ENCODE peak calls at places on chromosome 12, in six cellular contexts. P, Z, R, O, Y and V are unnamed samples.
A peak's percentile ranks its signal among the peaks of the same experiment; 100 is the strongest.

GRCh38 chr12:99984271-99985128 is at the start of gene ANKS1B:
- DNase-seq in P (peak; percentile 38), Z (peak; percentile 87), R (peak; percentile 57), O (peak; percentile 72), Y (peak; percentile 89), V (peak; percentile 69)

GRCh38 chr12:107515446-107515958 is 170.1 kb upstream of the PWP1 start:
- DNase-seq in P (peak; percentile 89), Z (no peak), R (peak; percentile 57), O (no peak), Y (no peak), V (peak; percentile 96)

GRCh38 chr12:125988545-125988944 is 923.3 kb downstream of the AACS start:
- DNase-seq in P (no peak), Z (no peak), R (no peak), O (no peak), Y (no peak), V (no peak)

GRCh38 chr12:62816624-62817023 is 118.3 kb downstream of the PPM1H start:
- DNase-seq in P (no peak), Z (no peak), R (no peak), O (no peak), Y (no peak), V (no peak)

GRCh38 chr12:120705618-120706017 is 4.6 kb upstream of the UNC119B start:
- DNase-seq in P (no peak), Z (no peak), R (no peak), O (no peak), Y (no peak), V (no peak)

GRCh38 chr12:55582066-55582465 is 9.8 kb downstream of the OR2AP1 start:
- DNase-seq in P (no peak), Z (no peak), R (no peak), O (no peak), Y (no peak), V (no peak)

GRCh38 chr12:47812797-47813490 is 6.8 kb downstream of the HDAC7 start:
- DNase-seq in P (peak; percentile 91), Z (peak; percentile 98), R (peak; percentile 88), O (peak; percentile 92), Y (no peak), V (peak; percentile 86)

GRCh38 chr12:26028953-26029740 is 70.7 kb downstream of the RASSF8 start:
- DNase-seq in P (no peak), Z (no peak), R (no peak), O (no peak), Y (peak; percentile 52), V (peak; percentile 23)

DNA sequence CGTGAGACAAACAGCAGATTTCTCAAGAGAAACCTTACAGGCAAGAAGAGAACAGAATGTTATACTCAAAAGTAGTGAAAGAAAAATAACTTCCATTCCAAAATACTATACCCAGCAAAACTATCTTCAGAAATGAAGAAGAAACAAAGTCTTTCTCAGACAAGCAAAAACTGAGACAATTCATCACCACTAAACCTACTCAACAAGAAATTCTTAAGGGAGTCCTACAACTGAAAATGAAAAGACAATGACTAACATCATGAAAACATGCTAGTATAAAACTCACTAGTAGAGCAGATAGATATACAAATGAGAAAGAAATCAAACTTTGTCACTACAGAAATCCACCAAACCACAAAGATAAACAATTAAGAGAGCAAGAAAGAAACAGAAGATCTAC is 106.5 kb downstream of the CEP83 start:
- DNase-seq in P (no peak), Z (no peak), R (no peak), O (no peak), Y (no peak), V (no peak)
- H3K9me3 ChIP-seq in P (peaks cover 40% of the 10 kb centered on the region), Z (peaks cover 6% of the 10 kb centered on the region), R (peaks cover 9% of the 10 kb centered on the region), O (peaks cover 56% of the 10 kb centered on the region), Y (peaks cover 9% of the 10 kb centered on the region), V (peaks cover 23% of the 10 kb centered on the region)

GRCh38 chr12:14153803-14154202 is 172.4 kb upstream of the GRIN2B start:
- DNase-seq in P (no peak), Z (no peak), R (no peak), O (no peak), Y (no peak), V (no peak)
- H3K27me3 ChIP-seq in P (no peaks in the 10 kb centered on the region), Z (no peaks in the 10 kb centered on the region), R (no peaks in the 10 kb centered on the region), O (no peaks in the 10 kb centered on the region), Y (no peaks in the 10 kb centered on the region), V (no peaks in the 10 kb centered on the region)

GRCh38 chr12:124608451-124608870 is 41.0 kb upstream of the NCOR2 start:
- DNase-seq in P (no peak), Z (no peak), R (no peak), O (no peak), Y (no peak), V (no peak)
- H3K4me3 ChIP-seq in P (no peak overlapping the region), Z (no peak overlapping the region), R (no peak overlapping the region), O (no peak overlapping the region), Y (no peak overlapping the region), V (no peak overlapping the region)

GRCh38 chr12:10595881-10596280 is 17.5 kb downstream of the MAGOHB start:
- DNase-seq in P (no peak), Z (no peak), R (no peak), O (no peak), Y (no peak), V (no peak)

DNA sequence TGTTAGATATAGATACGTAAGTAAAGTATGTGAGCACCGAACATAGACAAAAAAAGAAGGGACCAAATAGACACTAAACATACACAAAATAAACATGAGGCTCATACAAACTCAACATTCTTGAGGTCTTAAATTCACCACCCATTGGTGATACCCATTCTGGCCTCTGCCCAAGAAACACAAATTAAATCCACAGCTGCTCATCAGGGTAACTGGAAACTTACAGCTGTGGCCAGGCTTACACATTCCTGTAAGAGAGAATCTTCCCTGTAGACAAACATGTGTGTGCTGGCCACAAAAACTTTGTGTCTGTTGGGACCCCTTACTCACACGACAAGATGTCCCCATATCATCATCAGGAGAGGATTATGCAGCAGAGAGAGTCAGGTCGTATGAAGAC is 22.4 kb downstream of the MAGOHB start:
- DNase-seq in P (no peak), Z (no peak), R (no peak), O (no peak), Y (no peak), V (no peak)
- H3K9me3 ChIP-seq in P (no peaks in the 10 kb centered on the region), Z (no peaks in the 10 kb centered on the region), R (no peaks in the 10 kb centered on the region), O (no peaks in the 10 kb centered on the region), Y (no peaks in the 10 kb centered on the region), V (no peaks in the 10 kb centered on the region)

GRCh38 chr12:52673216-52673615 is 7.0 kb downstream of the KRT1 start:
- DNase-seq in P (no peak), Z (no peak), R (no peak), O (no peak), Y (no peak), V (no peak)
- H3K27me3 ChIP-seq in P (no peaks in the 10 kb centered on the region), Z (no peaks in the 10 kb centered on the region), R (no peaks in the 10 kb centered on the region), O (peaks cover 4% of the 10 kb centered on the region), Y (peaks cover 49% of the 10 kb centered on the region), V (peaks cover 3% of the 10 kb centered on the region)

DNA sequence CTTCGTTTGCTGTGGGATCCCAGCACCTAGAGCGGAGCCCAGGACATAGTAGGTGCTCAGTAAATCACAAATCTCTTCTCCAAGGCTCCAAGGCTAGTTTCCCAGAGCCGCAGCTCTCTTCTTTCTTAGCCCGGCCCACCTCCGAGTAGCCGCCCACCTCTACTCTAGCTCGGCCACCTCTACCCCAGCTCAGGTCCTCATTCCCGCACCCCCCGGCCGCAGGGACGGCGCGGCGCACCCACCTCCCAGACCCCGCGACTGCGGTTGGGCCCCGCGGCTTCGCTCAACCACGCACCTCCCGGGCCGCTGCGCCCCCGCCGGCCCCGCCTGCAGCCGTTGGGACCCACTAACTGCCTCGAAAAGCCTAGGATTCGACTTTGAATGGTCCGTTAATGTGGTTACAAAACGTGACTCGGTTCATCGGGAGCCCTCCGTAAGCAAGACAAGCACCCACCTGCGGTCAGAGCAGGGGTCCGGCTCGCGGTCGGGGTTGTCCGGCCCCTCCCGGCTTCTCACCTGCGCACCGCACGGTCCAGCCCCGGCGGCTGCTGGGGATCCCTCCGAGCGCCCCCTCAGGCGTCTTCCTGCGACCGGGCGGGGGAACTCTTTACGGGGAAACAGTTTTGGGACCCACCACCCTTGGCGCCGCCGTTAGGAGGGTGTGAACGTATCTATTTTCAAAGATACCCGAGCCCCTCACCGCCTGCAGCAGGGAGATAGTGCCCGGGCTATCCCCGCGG is at the start of gene SLC2A14:
- DNase-seq in P (no peak), Z (no peak), R (no peak), O (no peak), Y (no peak), V (no peak)
- H3K4me3 ChIP-seq in P (no peak within 1 kb of the TSS), Z (no peak within 1 kb of the TSS), R (no peak within 1 kb of the TSS), O (peak within 1 kb of the TSS; percentile 25), Y (no peak within 1 kb of the TSS), V (no peak within 1 kb of the TSS)

DNA sequence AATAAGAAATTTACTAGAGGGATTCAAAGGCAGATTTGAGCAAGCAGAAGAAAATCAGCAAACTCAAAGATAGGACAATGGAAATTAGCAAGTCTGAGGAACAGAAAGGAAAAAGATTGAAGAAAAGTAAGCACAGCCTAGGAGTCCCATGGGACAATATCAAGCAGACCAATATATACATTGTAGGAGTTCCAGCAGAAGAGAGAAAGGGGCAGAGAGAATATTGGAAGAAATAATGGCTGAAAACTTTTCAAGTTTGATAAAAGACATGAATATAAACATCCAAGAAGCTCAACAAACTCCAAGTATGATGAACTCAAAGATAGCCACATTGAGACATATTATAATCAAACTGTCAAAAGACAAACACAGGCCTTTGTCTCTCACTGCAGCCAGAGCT is 25.2 kb downstream of the ATP23 start:
- DNase-seq in P (no peak), Z (no peak), R (no peak), O (no peak), Y (no peak), V (no peak)
- H3K9me3 ChIP-seq in P (peaks cover 36% of the 10 kb centered on the region), Z (peaks cover 2% of the 10 kb centered on the region), R (peaks cover 5% of the 10 kb centered on the region), O (no peaks in the 10 kb centered on the region), Y (peaks cover 14% of the 10 kb centered on the region), V (peaks cover 12% of the 10 kb centered on the region)

GRCh38 chr12:128381537-128381936 is 114.6 kb downstream of the TMEM132C start:
- DNase-seq in P (no peak), Z (no peak), R (no peak), O (no peak), Y (no peak), V (no peak)
- H3K27me3 ChIP-seq in P (no peaks in the 10 kb centered on the region), Z (no peaks in the 10 kb centered on the region), R (no peaks in the 10 kb centered on the region), O (peaks cover 21% of the 10 kb centered on the region), Y (no peaks in the 10 kb centered on the region), V (no peaks in the 10 kb centered on the region)

GRCh38 chr12:32501835-32502333 is 102.5 kb downstream of the FGD4 start:
- DNase-seq in P (peak; percentile 36), Z (no peak), R (no peak), O (no peak), Y (peak; percentile 82), V (no peak)
- H3K4me3 ChIP-seq in P (no peak overlapping the region), Z (no peak overlapping the region), R (no peak overlapping the region), O (peak overlapping the region; percentile 27), Y (peak overlapping the region; percentile 46), V (no peak overlapping the region)